ENCODE peak calls at places on chromosome 1, in nine cellular contexts. One of them, this sample, is unnamed.

GRCh38 chr1:188062456-188062855 is 1233.7 kb downstream of the PLA2G4A start:
- DNase-seq in H1: no peak
- DNase-seq in NT2/D1: no peak
- DNase-seq in A549: no peak
- DNase-seq in kidney: no peak
- DNase-seq in psoas muscle: no peak
- DNase-seq in tibial artery: no peak
- DNase-seq in fibroblast of pulmonary artery: peak
- DNase-seq in uterus: no peak
- DNase-seq in this sample: peak

GRCh38 chr1:109532365-109533136 is 7.1 kb upstream of the GPR61 start:
- DNase-seq in H1: peak
- DNase-seq in NT2/D1: peak
- DNase-seq in A549: peak
- DNase-seq in kidney: peak
- DNase-seq in psoas muscle: peak
- DNase-seq in tibial artery: peak
- DNase-seq in fibroblast of pulmonary artery: peak
- DNase-seq in uterus: peak
- DNase-seq in this sample: peak

GRCh38 chr1:23979387-23980005 is 631 bp downstream of the SRSF10 start:
- DNase-seq in H1: no peak
- DNase-seq in NT2/D1: no peak
- DNase-seq in A549: no peak
- DNase-seq in kidney: no peak
- DNase-seq in psoas muscle: no peak
- DNase-seq in tibial artery: no peak
- DNase-seq in fibroblast of pulmonary artery: no peak
- DNase-seq in uterus: no peak
- DNase-seq in this sample: no peak

GRCh38 chr1:226649244-226649643 is 89.8 kb downstream of the ITPKB start:
- DNase-seq in H1: no peak
- DNase-seq in NT2/D1: no peak
- DNase-seq in A549: no peak
- DNase-seq in kidney: no peak
- DNase-seq in psoas muscle: peak
- DNase-seq in tibial artery: no peak
- DNase-seq in fibroblast of pulmonary artery: no peak
- DNase-seq in uterus: no peak
- DNase-seq in this sample: no peak

GRCh38 chr1:174358344-174358743 is 89.4 kb upstream of the GPR52 start:
- DNase-seq in H1: no peak
- DNase-seq in NT2/D1: no peak
- DNase-seq in A549: no peak
- DNase-seq in kidney: no peak
- DNase-seq in psoas muscle: no peak
- DNase-seq in tibial artery: no peak
- DNase-seq in fibroblast of pulmonary artery: no peak
- DNase-seq in uterus: no peak
- DNase-seq in this sample: peak

GRCh38 chr1:92476071-92476607 is 10.6 kb downstream of the GFI1 start:
- DNase-seq in H1: peak
- DNase-seq in NT2/D1: no peak
- DNase-seq in A549: no peak
- DNase-seq in kidney: no peak
- DNase-seq in psoas muscle: no peak
- DNase-seq in tibial artery: no peak
- DNase-seq in fibroblast of pulmonary artery: no peak
- DNase-seq in uterus: no peak
- DNase-seq in this sample: no peak

GRCh38 chr1:150061632-150062101 is 5.9 kb upstream of the VPS45 start:
- DNase-seq in H1: no peak
- DNase-seq in NT2/D1: no peak
- DNase-seq in A549: no peak
- DNase-seq in kidney: no peak
- DNase-seq in psoas muscle: no peak
- DNase-seq in tibial artery: no peak
- DNase-seq in fibroblast of pulmonary artery: peak
- DNase-seq in uterus: no peak
- DNase-seq in this sample: peak

GRCh38 chr1:218668151-218668550 is 323.0 kb downstream of the TGFB2 start:
- DNase-seq in H1: no peak
- DNase-seq in NT2/D1: no peak
- DNase-seq in A549: no peak
- DNase-seq in kidney: no peak
- DNase-seq in psoas muscle: no peak
- DNase-seq in tibial artery: no peak
- DNase-seq in fibroblast of pulmonary artery: peak
- DNase-seq in uterus: no peak
- DNase-seq in this sample: no peak

GRCh38 chr1:25858494-25858893 is 763 bp downstream of the AUNIP start:
- DNase-seq in H1: no peak
- DNase-seq in NT2/D1: no peak
- DNase-seq in A549: no peak
- DNase-seq in kidney: no peak
- DNase-seq in psoas muscle: no peak
- DNase-seq in tibial artery: no peak
- DNase-seq in fibroblast of pulmonary artery: no peak
- DNase-seq in uterus: no peak
- DNase-seq in this sample: no peak

GRCh38 chr1:224747578-224747977 is 131.5 kb downstream of the CNIH3 start:
- DNase-seq in H1: no peak
- DNase-seq in NT2/D1: no peak
- DNase-seq in A549: no peak
- DNase-seq in kidney: no peak
- DNase-seq in psoas muscle: no peak
- DNase-seq in tibial artery: no peak
- DNase-seq in fibroblast of pulmonary artery: peak
- DNase-seq in uterus: no peak
- DNase-seq in this sample: peak

GRCh38 chr1:118488776-118489175 is 303.7 kb upstream of the SPAG17 start:
- DNase-seq in H1: no peak
- DNase-seq in NT2/D1: no peak
- DNase-seq in A549: no peak
- DNase-seq in kidney: no peak
- DNase-seq in psoas muscle: no peak
- DNase-seq in tibial artery: no peak
- DNase-seq in fibroblast of pulmonary artery: no peak
- DNase-seq in uterus: no peak
- DNase-seq in this sample: no peak

GRCh38 chr1:6547301-6547700 is 7.0 kb downstream of the NOL9 start:
- DNase-seq in H1: no peak
- DNase-seq in NT2/D1: no peak
- DNase-seq in A549: no peak
- DNase-seq in kidney: no peak
- DNase-seq in psoas muscle: no peak
- DNase-seq in tibial artery: no peak
- DNase-seq in fibroblast of pulmonary artery: peak
- DNase-seq in uterus: no peak
- DNase-seq in this sample: peak

GRCh38 chr1:98439471-98439870 is 222.1 kb upstream of the SNX7 start:
- DNase-seq in H1: no peak
- DNase-seq in NT2/D1: no peak
- DNase-seq in A549: no peak
- DNase-seq in kidney: no peak
- DNase-seq in psoas muscle: no peak
- DNase-seq in tibial artery: no peak
- DNase-seq in fibroblast of pulmonary artery: no peak
- DNase-seq in uterus: no peak
- DNase-seq in this sample: no peak

GRCh38 chr1:220426989-220427388 is 100.9 kb upstream of the MARK1 start:
- DNase-seq in H1: no peak
- DNase-seq in NT2/D1: no peak
- DNase-seq in A549: no peak
- DNase-seq in kidney: no peak
- DNase-seq in psoas muscle: no peak
- DNase-seq in tibial artery: no peak
- DNase-seq in fibroblast of pulmonary artery: no peak
- DNase-seq in uterus: no peak
- DNase-seq in this sample: no peak

GRCh38 chr1:14627608-14628489 is 29.4 kb downstream of the KAZN start:
- DNase-seq in H1: no peak
- DNase-seq in NT2/D1: no peak
- DNase-seq in A549: no peak
- DNase-seq in kidney: no peak
- DNase-seq in psoas muscle: no peak
- DNase-seq in tibial artery: no peak
- DNase-seq in fibroblast of pulmonary artery: no peak
- DNase-seq in uterus: no peak
- DNase-seq in this sample: no peak

GRCh38 chr1:14634497-14634896 is 36.0 kb downstream of the KAZN start:
- DNase-seq in H1: no peak
- DNase-seq in NT2/D1: no peak
- DNase-seq in A549: no peak
- DNase-seq in kidney: no peak
- DNase-seq in psoas muscle: no peak
- DNase-seq in tibial artery: no peak
- DNase-seq in fibroblast of pulmonary artery: no peak
- DNase-seq in uterus: no peak
- DNase-seq in this sample: peak

GRCh38 chr1:14630986-14631385 is 32.5 kb downstream of the KAZN start:
- DNase-seq in H1: no peak
- DNase-seq in NT2/D1: no peak
- DNase-seq in A549: no peak
- DNase-seq in kidney: no peak
- DNase-seq in psoas muscle: no peak
- DNase-seq in tibial artery: no peak
- DNase-seq in fibroblast of pulmonary artery: no peak
- DNase-seq in uterus: no peak
- DNase-seq in this sample: no peak

GRCh38 chr1:14629363-14629762 is 30.9 kb downstream of the KAZN start:
- DNase-seq in H1: no peak
- DNase-seq in NT2/D1: no peak
- DNase-seq in A549: no peak
- DNase-seq in kidney: no peak
- DNase-seq in psoas muscle: no peak
- DNase-seq in tibial artery: no peak
- DNase-seq in fibroblast of pulmonary artery: no peak
- DNase-seq in uterus: no peak
- DNase-seq in this sample: no peak

GRCh38 chr1:14631421-14631820 is 32.9 kb downstream of the KAZN start:
- DNase-seq in H1: no peak
- DNase-seq in NT2/D1: no peak
- DNase-seq in A549: no peak
- DNase-seq in kidney: no peak
- DNase-seq in psoas muscle: no peak
- DNase-seq in tibial artery: no peak
- DNase-seq in fibroblast of pulmonary artery: no peak
- DNase-seq in uterus: no peak
- DNase-seq in this sample: no peak
- H3K4me3 ChIP-seq in H1: no peak
- H3K4me3 ChIP-seq in NT2/D1: no peak
- H3K4me3 ChIP-seq in A549: no peak
- H3K4me3 ChIP-seq in kidney: no peak
- H3K4me3 ChIP-seq in psoas muscle: no peak
- H3K4me3 ChIP-seq in tibial artery: no peak
- H3K4me3 ChIP-seq in fibroblast of pulmonary artery: no peak
- H3K4me3 ChIP-seq in uterus: no peak
- H3K4me3 ChIP-seq in this sample: no peak

DNA sequence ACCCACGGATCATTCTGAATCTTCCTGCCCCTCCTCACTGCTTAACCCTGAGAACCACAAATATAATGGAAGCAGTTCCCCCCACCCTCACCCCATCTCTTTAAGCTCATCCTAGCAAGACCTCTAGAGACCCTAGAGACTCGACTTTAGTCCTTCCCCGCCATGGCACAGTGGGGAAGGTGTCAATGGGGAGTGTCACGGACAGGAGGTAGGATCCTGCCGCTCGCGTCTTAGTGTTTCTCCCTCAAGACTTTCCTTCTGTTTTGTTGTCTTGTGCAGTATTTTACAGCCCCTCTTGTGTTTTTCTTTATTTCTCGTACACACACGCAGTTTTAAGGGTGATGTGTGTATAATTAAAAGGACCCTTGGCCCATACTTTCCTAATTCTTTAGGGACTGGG is 677 bp upstream of the PMF1 start:
- DNase-seq in H1: no peak
- DNase-seq in NT2/D1: no peak
- DNase-seq in A549: no peak
- DNase-seq in kidney: no peak
- DNase-seq in psoas muscle: no peak
- DNase-seq in tibial artery: no peak
- DNase-seq in fibroblast of pulmonary artery: no peak
- DNase-seq in uterus: no peak
- DNase-seq in this sample: no peak
- H3K4me3 ChIP-seq in H1: peak
- H3K4me3 ChIP-seq in NT2/D1: peak
- H3K4me3 ChIP-seq in A549: peak
- H3K4me3 ChIP-seq in kidney: peak
- H3K4me3 ChIP-seq in psoas muscle: peak
- H3K4me3 ChIP-seq in tibial artery: peak
- H3K4me3 ChIP-seq in fibroblast of pulmonary artery: peak
- H3K4me3 ChIP-seq in uterus: peak
- H3K4me3 ChIP-seq in this sample: no peak

GRCh38 chr1:55987491-55988255 is 591.7 kb downstream of the PLPP3 start:
- DNase-seq in H1: no peak
- DNase-seq in NT2/D1: peak
- DNase-seq in A549: no peak
- DNase-seq in kidney: no peak
- DNase-seq in psoas muscle: no peak
- DNase-seq in tibial artery: no peak
- DNase-seq in fibroblast of pulmonary artery: no peak
- DNase-seq in uterus: no peak
- DNase-seq in this sample: no peak
- H3K4me3 ChIP-seq in H1: no peak
- H3K4me3 ChIP-seq in NT2/D1: no peak
- H3K4me3 ChIP-seq in A549: no peak
- H3K4me3 ChIP-seq in kidney: no peak
- H3K4me3 ChIP-seq in psoas muscle: no peak
- H3K4me3 ChIP-seq in tibial artery: peak
- H3K4me3 ChIP-seq in fibroblast of pulmonary artery: no peak
- H3K4me3 ChIP-seq in uterus: no peak
- H3K4me3 ChIP-seq in this sample: no peak

DNA sequence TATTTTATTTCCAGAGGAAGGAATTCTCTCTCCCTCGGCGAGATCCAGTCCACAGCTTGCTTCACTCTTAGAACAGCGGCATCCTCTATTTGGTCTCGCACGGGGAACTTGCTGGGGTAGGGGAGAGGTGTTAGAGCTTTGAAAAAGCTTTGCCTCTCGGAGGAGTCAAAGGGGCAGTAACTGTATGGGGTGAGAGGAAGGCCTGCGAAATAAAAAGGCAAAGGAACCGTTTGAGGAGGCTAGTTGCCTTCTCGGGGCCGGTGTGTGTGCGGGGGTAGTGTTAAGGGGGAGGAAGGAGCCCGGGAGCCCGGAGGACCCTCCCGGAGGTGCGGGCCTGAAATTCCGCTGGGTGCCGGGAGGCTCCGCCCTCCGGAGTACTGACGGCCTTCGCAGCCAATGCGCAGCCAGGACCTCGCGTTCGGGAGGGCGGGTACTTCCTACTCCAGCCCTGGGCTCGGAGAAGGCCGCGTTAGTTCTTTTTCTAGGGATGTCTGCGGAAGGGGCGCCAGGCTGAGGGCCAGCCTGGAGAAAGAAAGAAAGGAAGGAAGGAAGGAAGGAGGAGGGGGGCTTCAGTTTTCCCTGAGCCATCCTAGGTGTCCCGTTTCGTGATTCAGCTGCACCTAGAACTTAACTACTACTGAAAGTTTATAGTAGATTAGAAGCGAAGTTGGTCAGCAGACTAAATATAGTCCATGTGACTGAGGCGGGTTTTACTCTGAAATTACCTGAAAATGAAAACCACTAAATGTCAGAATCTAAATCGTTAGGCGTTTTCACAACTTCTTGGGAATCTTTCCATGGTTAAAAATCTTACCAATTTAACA is 2.2 kb downstream of the NEK7 start:
- DNase-seq in H1: peak
- DNase-seq in NT2/D1: peak
- DNase-seq in A549: peak
- DNase-seq in kidney: peak
- DNase-seq in psoas muscle: peak
- DNase-seq in tibial artery: peak
- DNase-seq in fibroblast of pulmonary artery: peak
- DNase-seq in uterus: peak
- DNase-seq in this sample: peak
- H3K4me3 ChIP-seq in H1: peak
- H3K4me3 ChIP-seq in NT2/D1: peak
- H3K4me3 ChIP-seq in A549: peak
- H3K4me3 ChIP-seq in kidney: peak
- H3K4me3 ChIP-seq in psoas muscle: peak
- H3K4me3 ChIP-seq in tibial artery: peak
- H3K4me3 ChIP-seq in fibroblast of pulmonary artery: peak
- H3K4me3 ChIP-seq in uterus: peak
- H3K4me3 ChIP-seq in this sample: peak

This sample was measured in choroid plexus epithelial cell.